ENCODE peak calls at places on chromosomes 5 and 9, in eight cellular contexts. One of them, this sample, is unnamed.
A peak's percentile ranks its signal among the peaks of the same experiment; 100 is the strongest.

GRCh38 chr5:179221877-179222220 is 123.4 kb downstream of the ADAMTS2 start:
- DNase-seq in IMR-90: no peak
- DNase-seq in neural progenitor cell: no peak
- DNase-seq in hepatocyte: no peak
- DNase-seq in A549: no peak
- DNase-seq in GM12878: no peak
- DNase-seq in PC-3: no peak
- DNase-seq in OCI-LY7: no peak
- DNase-seq in this sample: no peak

GRCh38 chr9:18490591-18491370 is 16.8 kb downstream of the ADAMTSL1 start:
- DNase-seq in PC-3: peak; percentile 92
- DNase-seq in IMR-90: peak; percentile 99
- DNase-seq in hepatocyte: no peak
- DNase-seq in A549: no peak
- DNase-seq in neural progenitor cell: no peak
- DNase-seq in GM12878: no peak
- DNase-seq in OCI-LY7: no peak
- DNase-seq in this sample: no peak

GRCh38 chr9:12775373-12775962 is 648 bp downstream of the LURAP1L start:
- DNase-seq in neural progenitor cell: peak; percentile 64
- DNase-seq in GM12878: no peak
- DNase-seq in PC-3: no peak
- DNase-seq in IMR-90: no peak
- DNase-seq in OCI-LY7: no peak
- DNase-seq in A549: no peak
- DNase-seq in hepatocyte: peak; percentile 56
- DNase-seq in this sample: no peak

GRCh38 chr5:144195443-144195842 is 24.8 kb downstream of the KCTD16 start:
- DNase-seq in hepatocyte: no peak
- DNase-seq in PC-3: no peak
- DNase-seq in GM12878: no peak
- DNase-seq in A549: no peak
- DNase-seq in IMR-90: peak; percentile 69
- DNase-seq in OCI-LY7: no peak
- DNase-seq in neural progenitor cell: no peak
- DNase-seq in this sample: no peak

GRCh38 chr5:28743362-28743761 is 1705.0 kb upstream of the CDH9 start:
- DNase-seq in neural progenitor cell: no peak
- DNase-seq in GM12878: no peak
- DNase-seq in hepatocyte: no peak
- DNase-seq in PC-3: no peak
- DNase-seq in OCI-LY7: no peak
- DNase-seq in A549: no peak
- DNase-seq in IMR-90: no peak
- DNase-seq in this sample: no peak

GRCh38 chr9:69431203-69431602 is 106.2 kb downstream of the ENTREP1 start:
- DNase-seq in hepatocyte: no peak
- DNase-seq in neural progenitor cell: no peak
- DNase-seq in OCI-LY7: no peak
- DNase-seq in PC-3: no peak
- DNase-seq in A549: no peak
- DNase-seq in GM12878: no peak
- DNase-seq in IMR-90: no peak
- DNase-seq in this sample: no peak

GRCh38 chr9:132669636-132670358 is at the start of gene DDX31:
- DNase-seq in IMR-90: peak; percentile 76
- DNase-seq in hepatocyte: peak; percentile 89
- DNase-seq in OCI-LY7: peak; percentile 87
- DNase-seq in A549: peak; percentile 86
- DNase-seq in PC-3: peak; percentile 65
- DNase-seq in GM12878: peak; percentile 37
- DNase-seq in neural progenitor cell: peak; percentile 89
- DNase-seq in this sample: peak; percentile 93

GRCh38 chr9:76629205-76629990 is 134.8 kb upstream of the PCA3 start:
- DNase-seq in OCI-LY7: no peak
- DNase-seq in neural progenitor cell: no peak
- DNase-seq in IMR-90: no peak
- DNase-seq in GM12878: no peak
- DNase-seq in hepatocyte: no peak
- DNase-seq in PC-3: no peak
- DNase-seq in A549: no peak
- DNase-seq in this sample: no peak

GRCh38 chr5:137040641-137041340 is 458.3 kb downstream of the SPOCK1 start:
- DNase-seq in A549: no peak
- DNase-seq in GM12878: no peak
- DNase-seq in hepatocyte: no peak
- DNase-seq in IMR-90: peak; percentile 24
- DNase-seq in OCI-LY7: no peak
- DNase-seq in neural progenitor cell: no peak
- DNase-seq in PC-3: no peak
- DNase-seq in this sample: no peak

GRCh38 chr5:151158287-151158661 is 695 bp upstream of the ANXA6 start:
- DNase-seq in PC-3: no peak
- DNase-seq in A549: no peak
- DNase-seq in IMR-90: no peak
- DNase-seq in neural progenitor cell: peak; percentile 28
- DNase-seq in hepatocyte: peak; percentile 54
- DNase-seq in GM12878: no peak
- DNase-seq in OCI-LY7: no peak
- DNase-seq in this sample: peak; percentile 71

GRCh38 chr9:128383007-128383753 is 12.0 kb downstream of the URM1 start:
- DNase-seq in GM12878: no peak
- DNase-seq in PC-3: no peak
- DNase-seq in hepatocyte: no peak
- DNase-seq in OCI-LY7: no peak
- DNase-seq in IMR-90: no peak
- DNase-seq in A549: no peak
- DNase-seq in neural progenitor cell: peak; percentile 89
- DNase-seq in this sample: no peak

GRCh38 chr5:67160985-67161384 is 35.6 kb downstream of the CD180 start:
- DNase-seq in OCI-LY7: no peak
- DNase-seq in PC-3: peak; percentile 87
- DNase-seq in IMR-90: peak; percentile 57
- DNase-seq in GM12878: no peak
- DNase-seq in hepatocyte: no peak
- DNase-seq in neural progenitor cell: no peak
- DNase-seq in A549: peak; percentile 58
- DNase-seq in this sample: no peak

GRCh38 chr5:129781594-129781993 is 33.7 kb downstream of the MINAR2 start:
- DNase-seq in GM12878: no peak
- DNase-seq in neural progenitor cell: no peak
- DNase-seq in hepatocyte: no peak
- DNase-seq in A549: no peak
- DNase-seq in IMR-90: no peak
- DNase-seq in PC-3: no peak
- DNase-seq in OCI-LY7: no peak
- DNase-seq in this sample: no peak

GRCh38 chr5:143641957-143642356 is 170.0 kb upstream of the HMHB1 start:
- DNase-seq in IMR-90: no peak
- DNase-seq in neural progenitor cell: no peak
- DNase-seq in GM12878: no peak
- DNase-seq in hepatocyte: no peak
- DNase-seq in A549: no peak
- DNase-seq in PC-3: no peak
- DNase-seq in OCI-LY7: no peak
- DNase-seq in this sample: no peak

GRCh38 chr5:58542709-58543108 is 40.2 kb upstream of the RAB3C start:
- DNase-seq in OCI-LY7: no peak
- DNase-seq in neural progenitor cell: peak; percentile 41
- DNase-seq in GM12878: no peak
- DNase-seq in IMR-90: no peak
- DNase-seq in A549: no peak
- DNase-seq in PC-3: no peak
- DNase-seq in hepatocyte: no peak
- DNase-seq in this sample: no peak

GRCh38 chr5:136424835-136425694 is 59.7 kb upstream of the TRPC7 start:
- DNase-seq in hepatocyte: peak; percentile 90
- DNase-seq in PC-3: peak; percentile 59
- DNase-seq in OCI-LY7: peak; percentile 64
- DNase-seq in IMR-90: peak; percentile 33
- DNase-seq in GM12878: no peak
- DNase-seq in A549: peak; percentile 66
- DNase-seq in neural progenitor cell: peak; percentile 90
- DNase-seq in this sample: peak; percentile 92

GRCh38 chr9:121282309-121283071 is 14.5 kb downstream of the GSN start:
- DNase-seq in OCI-LY7: no peak
- DNase-seq in neural progenitor cell: no peak
- DNase-seq in PC-3: peak; percentile 50
- DNase-seq in GM12878: no peak
- DNase-seq in hepatocyte: no peak
- DNase-seq in IMR-90: peak; percentile 85
- DNase-seq in A549: no peak
- DNase-seq in this sample: no peak

GRCh38 chr9:119556129-119556875 is 187.1 kb upstream of the BRINP1 start:
- DNase-seq in OCI-LY7: peak; percentile 57
- DNase-seq in GM12878: no peak
- DNase-seq in neural progenitor cell: peak; percentile 90
- DNase-seq in hepatocyte: peak; percentile 87
- DNase-seq in IMR-90: peak; percentile 18
- DNase-seq in A549: peak; percentile 44
- DNase-seq in PC-3: peak; percentile 54
- DNase-seq in this sample: peak; percentile 90

GRCh38 chr5:36390640-36391039 is 88.9 kb upstream of the RANBP3L start:
- DNase-seq in A549: no peak
- DNase-seq in OCI-LY7: no peak
- DNase-seq in hepatocyte: no peak
- DNase-seq in neural progenitor cell: no peak
- DNase-seq in IMR-90: no peak
- DNase-seq in GM12878: no peak
- DNase-seq in PC-3: no peak
- DNase-seq in this sample: no peak

GRCh38 chr9:103617046-103617445 is 477.1 kb upstream of the SMC2 start:
- DNase-seq in A549: no peak
- DNase-seq in GM12878: no peak
- DNase-seq in neural progenitor cell: no peak
- DNase-seq in OCI-LY7: no peak
- DNase-seq in hepatocyte: no peak
- DNase-seq in IMR-90: no peak
- DNase-seq in PC-3: no peak
- DNase-seq in this sample: no peak

GRCh38 chr5:112121268-112121667 is 297.8 kb downstream of the EPB41L4A start:
- DNase-seq in PC-3: no peak
- DNase-seq in neural progenitor cell: no peak
- DNase-seq in A549: no peak
- DNase-seq in IMR-90: peak; percentile 20
- DNase-seq in OCI-LY7: no peak
- DNase-seq in hepatocyte: no peak
- DNase-seq in GM12878: no peak
- DNase-seq in this sample: no peak

GRCh38 chr9:135907006-135907434 is 326 bp downstream of the CAMSAP1 start:
- DNase-seq in IMR-90: peak; percentile 28
- DNase-seq in GM12878: no peak
- DNase-seq in neural progenitor cell: peak; percentile 89
- DNase-seq in PC-3: peak; percentile 3
- DNase-seq in A549: peak; percentile 46
- DNase-seq in OCI-LY7: no peak
- DNase-seq in hepatocyte: no peak
- DNase-seq in this sample: peak; percentile 68
- H3K4me1 ChIP-seq in IMR-90: peaks cover 10% of the 10 kb centered on the region
- H3K4me1 ChIP-seq in GM12878: peaks cover 27% of the 10 kb centered on the region
- H3K4me1 ChIP-seq in neural progenitor cell: peaks cover 35% of the 10 kb centered on the region
- H3K4me1 ChIP-seq in PC-3: peaks cover 36% of the 10 kb centered on the region
- H3K4me1 ChIP-seq in A549: peaks cover 22% of the 10 kb centered on the region
- H3K4me1 ChIP-seq in OCI-LY7: peaks cover 45% of the 10 kb centered on the region
- H3K4me1 ChIP-seq in hepatocyte: peaks cover 25% of the 10 kb centered on the region
- H3K4me1 ChIP-seq in this sample: peaks cover 34% of the 10 kb centered on the region

GRCh38 chr5:52692039-52692438 is 95.7 kb upstream of the ITGA1 start:
- DNase-seq in GM12878: no peak
- DNase-seq in A549: no peak
- DNase-seq in neural progenitor cell: no peak
- DNase-seq in hepatocyte: no peak
- DNase-seq in IMR-90: peak; percentile 87
- DNase-seq in OCI-LY7: no peak
- DNase-seq in PC-3: peak; percentile 25
- DNase-seq in this sample: no peak

GRCh38 chr5:52690236-52690685 is 97.5 kb upstream of the ITGA1 start:
- DNase-seq in OCI-LY7: no peak
- DNase-seq in A549: no peak
- DNase-seq in PC-3: no peak
- DNase-seq in IMR-90: peak; percentile 65
- DNase-seq in hepatocyte: no peak
- DNase-seq in GM12878: no peak
- DNase-seq in neural progenitor cell: no peak
- DNase-seq in this sample: no peak

GRCh38 chr5:52693279-52693678 is 94.4 kb upstream of the ITGA1 start:
- DNase-seq in PC-3: peak; percentile 49
- DNase-seq in OCI-LY7: peak; percentile 0
- DNase-seq in A549: peak; percentile 42
- DNase-seq in IMR-90: peak; percentile 45
- DNase-seq in neural progenitor cell: peak; percentile 50
- DNase-seq in GM12878: no peak
- DNase-seq in hepatocyte: peak; percentile 35
- DNase-seq in this sample: no peak

GRCh38 chr5:52692618-52693017 is 95.1 kb upstream of the ITGA1 start:
- DNase-seq in PC-3: no peak
- DNase-seq in neural progenitor cell: no peak
- DNase-seq in GM12878: no peak
- DNase-seq in IMR-90: peak; percentile 13
- DNase-seq in OCI-LY7: no peak
- DNase-seq in hepatocyte: no peak
- DNase-seq in A549: no peak
- DNase-seq in this sample: no peak

DNA sequence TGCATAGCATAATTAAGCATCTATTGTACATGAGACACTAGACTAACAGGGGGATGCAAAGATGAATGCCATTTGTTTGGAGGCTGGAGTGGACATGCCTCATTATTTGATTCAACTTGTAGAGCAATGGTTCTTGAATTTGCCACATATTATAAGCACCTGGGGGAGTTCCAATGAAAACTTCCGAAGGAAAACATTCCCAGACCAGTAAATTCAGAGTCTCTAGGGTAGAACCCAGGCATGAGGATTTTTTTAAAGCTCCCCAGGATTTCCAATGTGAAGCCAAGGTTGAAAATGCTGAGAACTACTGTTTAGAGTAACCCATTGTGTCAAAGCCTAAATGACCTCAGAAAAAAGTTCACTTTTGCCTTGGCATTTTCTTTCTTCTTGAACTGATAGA is 93.9 kb upstream of the ITGA1 start:
- DNase-seq in A549: no peak
- DNase-seq in neural progenitor cell: no peak
- DNase-seq in GM12878: no peak
- DNase-seq in OCI-LY7: no peak
- DNase-seq in hepatocyte: no peak
- DNase-seq in IMR-90: no peak
- DNase-seq in PC-3: no peak
- DNase-seq in this sample: no peak
- H3K27ac ChIP-seq in A549: no peak overlapping the region
- H3K27ac ChIP-seq in neural progenitor cell: no peak overlapping the region
- H3K27ac ChIP-seq in GM12878: no peak overlapping the region
- H3K27ac ChIP-seq in OCI-LY7: no peak overlapping the region
- H3K27ac ChIP-seq in hepatocyte: no peak overlapping the region
- H3K27ac ChIP-seq in IMR-90: no peak overlapping the region
- H3K27ac ChIP-seq in PC-3: no peak overlapping the region
- H3K27ac ChIP-seq in this sample: no peak overlapping the region

GRCh38 chr9:19809422-19810269 is 20.8 kb upstream of the SLC24A2 start:
- DNase-seq in GM12878: no peak
- DNase-seq in neural progenitor cell: no peak
- DNase-seq in OCI-LY7: no peak
- DNase-seq in IMR-90: no peak
- DNase-seq in A549: peak; percentile 7
- DNase-seq in PC-3: no peak
- DNase-seq in hepatocyte: no peak
- DNase-seq in this sample: no peak
- H3K4me2 ChIP-seq in GM12878: no peak overlapping the region
- H3K4me2 ChIP-seq in neural progenitor cell: no peak overlapping the region
- H3K4me2 ChIP-seq in OCI-LY7: no peak overlapping the region
- H3K4me2 ChIP-seq in IMR-90: no peak overlapping the region
- H3K4me2 ChIP-seq in A549: peak overlapping the region; percentile 54
- H3K4me2 ChIP-seq in PC-3: peak overlapping the region; percentile 53
- H3K4me2 ChIP-seq in hepatocyte: no peak overlapping the region
- H3K4me2 ChIP-seq in this sample: no peak overlapping the region

GRCh38 chr5:141863569-141864178 is 14.5 kb downstream of the PCDH1 start:
- DNase-seq in hepatocyte: no peak
- DNase-seq in GM12878: no peak
- DNase-seq in IMR-90: no peak
- DNase-seq in A549: no peak
- DNase-seq in PC-3: no peak
- DNase-seq in neural progenitor cell: no peak
- DNase-seq in OCI-LY7: no peak
- DNase-seq in this sample: peak; percentile 63
- H3K4me1 ChIP-seq in hepatocyte: peaks cover 5% of the 10 kb centered on the region
- H3K4me1 ChIP-seq in GM12878: no peaks in the 10 kb centered on the region
- H3K4me1 ChIP-seq in IMR-90: no peaks in the 10 kb centered on the region
- H3K4me1 ChIP-seq in A549: no peaks in the 10 kb centered on the region
- H3K4me1 ChIP-seq in PC-3: peaks cover 25% of the 10 kb centered on the region
- H3K4me1 ChIP-seq in neural progenitor cell: peaks cover 6% of the 10 kb centered on the region
- H3K4me1 ChIP-seq in OCI-LY7: peaks cover 6% of the 10 kb centered on the region
- H3K4me1 ChIP-seq in this sample: peaks cover 9% of the 10 kb centered on the region

This sample was measured in Karpas-422.